ENCODE peak calls at places on chromosomes 2 and 18, in five cellular contexts. F is stimulated activated CD4-positive, alpha-beta T cell treated with anti-CD3 and anti-CD28 coated beads, Interleukin-4, amount 100 ng/mL, for 1 hour; W is activated naive CD4-positive, alpha-beta T cell treated with anti-CD3 and anti-CD28 coated beads, Interleukin-2, amount 10 ng/mL, durations not matched to agents 7 days and 5 days; Y is KBM-7; O is NCI-H1417. P is an unnamed sample.

GRCh38 chr2:24570225-24570624 is 79.2 kb downstream of the NCOA1 start:
- DNase-seq in F (no peak), W (no peak), Y (no peak), O (no peak), P (no peak)

GRCh38 chr18:568731-569130 is 11.4 kb upstream of the CETN1 start:
- DNase-seq in F (no peak), W (no peak), Y (no peak), O (no peak), P (no peak)

GRCh38 chr2:89844221-89844943 is 1152.9 kb downstream of the RPIA start:
- DNase-seq in F (no peak), W (no peak), Y (no peak), O (no peak), P (no peak)

GRCh38 chr2:7766302-7766701 is 849.1 kb downstream of the RNF144A start:
- DNase-seq in F (no peak), W (no peak), Y (no peak), O (no peak), P (no peak)

GRCh38 chr2:240889601-240890560 is 6.1 kb downstream of the MAB21L4 start:
- DNase-seq in F (no peak), W (no peak), Y (no peak), O (no peak), P (no peak)

GRCh38 chr18:40917096-40917495 is 1037.9 kb upstream of the PIK3C3 start:
- DNase-seq in F (no peak), W (no peak), Y (no peak), O (no peak), P (no peak)

GRCh38 chr18:49967914-49968313 is 154.6 kb upstream of the ACAA2 start:
- DNase-seq in F (no peak), W (no peak), Y (no peak), O (no peak), P (no peak)

GRCh38 chr18:59566507-59566906 is 130.7 kb downstream of the CCBE1 start:
- DNase-seq in F (no peak), W (no peak), Y (no peak), O (no peak), P (no peak)

GRCh38 chr2:39435254-39435653 is 1.8 kb downstream of the MAP4K3 start:
- DNase-seq in F (no peak), W (no peak), Y (peak), O (no peak), P (no peak)

GRCh38 chr18:24136967-24137373 is 1.9 kb upstream of the CABYR start:
- DNase-seq in F (no peak), W (no peak), Y (no peak), O (no peak), P (no peak)

GRCh38 chr2:19809206-19809605 is 92.6 kb downstream of the TTC32 start:
- DNase-seq in F (no peak), W (no peak), Y (no peak), O (no peak), P (no peak)

GRCh38 chr18:37315935-37316334 is 249.7 kb downstream of the CELF4 start:
- DNase-seq in F (no peak), W (no peak), Y (no peak), O (no peak), P (no peak)

GRCh38 chr2:66559672-66560071 is 124.7 kb downstream of the MEIS1 start:
- DNase-seq in F (no peak), W (no peak), Y (no peak), O (no peak), P (no peak)

GRCh38 chr2:206526416-206526815 is 83.1 kb downstream of the ADAM23 start:
- DNase-seq in F (no peak), W (no peak), Y (no peak), O (no peak), P (no peak)

GRCh38 chr2:127067620-127068350 is 39.2 kb downstream of the BIN1 start:
- DNase-seq in F (peak), W (peak), Y (peak), O (peak), P (no peak)

P was measured in NCI-H2227 treated with DMSO at 0.1 percent for 48 hours.